ENCODE peak calls at places on chromosomes 3 and 15, in four cellular contexts. W, Q, K and Z are unnamed samples.

GRCh38 chr15:78368671-78369070 is 28.5 kb downstream of the CRABP1 start:
- DNase-seq in W (no peak), Q (no peak), K (peak), Z (peak)

GRCh38 chr3:73530030-73530411 is 94.7 kb downstream of the PDZRN3 start:
- DNase-seq in W (peak), Q (no peak), K (no peak), Z (no peak)

GRCh38 chr15:83210619-83211018 is 3.0 kb upstream of the HDGFL3 start:
- DNase-seq in W (no peak), Q (no peak), K (no peak), Z (no peak)

GRCh38 chr15:88995449-88995848 is 82.3 kb upstream of the MFGE8 start:
- DNase-seq in W (peak), Q (no peak), K (peak), Z (peak)

GRCh38 chr3:130820976-130821375 is 72.9 kb upstream of the ATP2C1 start:
- DNase-seq in W (peak), Q (peak), K (no peak), Z (no peak)

GRCh38 chr15:29770796-29771195 is 51.5 kb downstream of the TJP1 start:
- DNase-seq in W (peak), Q (no peak), K (no peak), Z (no peak)

GRCh38 chr3:47867451-47868017 is 64.6 kb downstream of the DHX30 start:
- DNase-seq in W (no peak), Q (no peak), K (no peak), Z (no peak)

GRCh38 chr3:52524752-52525661 is 8.7 kb downstream of the NT5DC2 start:
- DNase-seq in W (no peak), Q (no peak), K (no peak), Z (no peak)

GRCh38 chr3:16508591-16508995 is 4.9 kb downstream of the RFTN1 start:
- DNase-seq in W (no peak), Q (no peak), K (no peak), Z (no peak)

GRCh38 chr3:171135536-171135935 is 109.0 kb upstream of the SLC2A2 start:
- DNase-seq in W (peak), Q (no peak), K (no peak), Z (no peak)

GRCh38 chr3:72380193-72380592 is 468.1 kb downstream of the SHQ1 start:
- DNase-seq in W (peak), Q (no peak), K (no peak), Z (peak)

GRCh38 chr3:159987291-159987711 is 1.3 kb upstream of the IL12A start:
- DNase-seq in W (peak), Q (no peak), K (peak), Z (peak)

GRCh38 chr3:66449411-66449931 is 51.4 kb downstream of the LRIG1 start:
- DNase-seq in W (no peak), Q (no peak), K (no peak), Z (no peak)

GRCh38 chr15:58060575-58060974 is 4.9 kb downstream of the ALDH1A2 start:
- DNase-seq in W (no peak), Q (no peak), K (no peak), Z (no peak)

GRCh38 chr15:63506537-63507035 is 2.2 kb downstream of the USP3 start:
- DNase-seq in W (no peak), Q (no peak), K (no peak), Z (no peak)

GRCh38 chr3:41138601-41139000 is 60.7 kb upstream of the CTNNB1 start:
- DNase-seq in W (no peak), Q (no peak), K (no peak), Z (no peak)

GRCh38 chr3:81218023-81218422 is 543.4 kb downstream of the GBE1 start:
- DNase-seq in W (no peak), Q (no peak), K (peak), Z (peak)

GRCh38 chr3:55406666-55407425 is 80.3 kb downstream of the WNT5A start:
- DNase-seq in W (peak), Q (no peak), K (no peak), Z (no peak)

GRCh38 chr3:29693863-29694262 is 413.0 kb downstream of the RBMS3 start:
- DNase-seq in W (peak), Q (peak), K (peak), Z (peak)

GRCh38 chr3:194801378-194802124 is 115.9 kb downstream of the FAM43A start:
- DNase-seq in W (no peak), Q (no peak), K (no peak), Z (peak)
- H3K27ac ChIP-seq in W (no peak), Q (no peak), K (no peak), Z (peak)

GRCh38 chr3:186530415-186530814 is 13.8 kb downstream of the CRYGS start:
- DNase-seq in W (no peak), Q (no peak), K (no peak), Z (no peak)

GRCh38 chr3:186525369-186526255 is 18.6 kb downstream of the CRYGS start:
- DNase-seq in W (no peak), Q (no peak), K (no peak), Z (no peak)

GRCh38 chr3:186526256-186526606 is 17.9 kb downstream of the CRYGS start:
- DNase-seq in W (no peak), Q (no peak), K (no peak), Z (no peak)

GRCh38 chr3:186532641-186533072 is 11.5 kb downstream of the CRYGS start:
- DNase-seq in W (no peak), Q (no peak), K (no peak), Z (peak)

DNA sequence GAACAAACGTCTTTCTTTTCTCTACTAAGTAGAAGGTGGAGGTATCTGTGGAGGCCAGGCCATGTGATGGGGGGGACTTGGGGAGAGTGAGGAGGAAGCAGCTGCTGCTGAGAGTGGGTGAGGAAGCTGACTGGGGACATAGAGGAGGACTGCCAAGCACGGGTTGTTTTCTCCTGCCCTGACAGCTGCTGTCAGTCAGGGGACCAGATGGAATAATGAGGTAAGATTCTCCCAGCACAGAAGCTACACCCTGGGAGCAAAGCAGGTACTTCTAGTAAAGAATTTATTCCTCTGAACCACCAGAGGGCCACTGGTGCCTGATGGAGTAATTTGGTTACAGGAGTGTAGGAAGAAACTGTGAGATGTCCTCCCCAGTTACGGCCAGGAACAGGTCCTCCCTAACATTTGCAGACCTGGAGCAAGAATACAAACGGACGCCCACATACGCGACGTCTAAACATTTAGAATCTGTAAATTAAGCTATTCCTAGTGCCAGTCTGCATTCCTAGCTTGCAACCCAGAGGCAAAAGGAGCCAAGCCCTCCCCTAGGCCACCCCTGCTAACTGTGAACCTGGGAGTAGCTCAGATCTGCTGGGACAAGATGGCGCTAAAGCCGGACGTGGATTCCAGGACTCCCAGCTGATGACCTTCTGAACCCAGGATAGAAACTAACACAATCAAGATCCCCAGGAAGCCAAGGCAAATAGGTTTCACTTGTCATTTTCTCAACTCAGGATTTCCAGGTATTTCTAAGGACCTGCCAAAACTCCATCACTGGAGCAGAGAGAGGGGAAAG is 14.8 kb downstream of the CRYGS start:
- DNase-seq in W (no peak), Q (no peak), K (peak), Z (peak)
- H2AFZ ChIP-seq in W (no peak), Q (no peak), K (peak), Z (no peak)

GRCh38 chr3:30895329-30895728 is 868 bp upstream of the GADL1 start:
- DNase-seq in W (no peak), Q (no peak), K (peak), Z (peak)
- H3K4me3 ChIP-seq in W (no peak), Q (no peak), K (peak), Z (no peak)

DNA sequence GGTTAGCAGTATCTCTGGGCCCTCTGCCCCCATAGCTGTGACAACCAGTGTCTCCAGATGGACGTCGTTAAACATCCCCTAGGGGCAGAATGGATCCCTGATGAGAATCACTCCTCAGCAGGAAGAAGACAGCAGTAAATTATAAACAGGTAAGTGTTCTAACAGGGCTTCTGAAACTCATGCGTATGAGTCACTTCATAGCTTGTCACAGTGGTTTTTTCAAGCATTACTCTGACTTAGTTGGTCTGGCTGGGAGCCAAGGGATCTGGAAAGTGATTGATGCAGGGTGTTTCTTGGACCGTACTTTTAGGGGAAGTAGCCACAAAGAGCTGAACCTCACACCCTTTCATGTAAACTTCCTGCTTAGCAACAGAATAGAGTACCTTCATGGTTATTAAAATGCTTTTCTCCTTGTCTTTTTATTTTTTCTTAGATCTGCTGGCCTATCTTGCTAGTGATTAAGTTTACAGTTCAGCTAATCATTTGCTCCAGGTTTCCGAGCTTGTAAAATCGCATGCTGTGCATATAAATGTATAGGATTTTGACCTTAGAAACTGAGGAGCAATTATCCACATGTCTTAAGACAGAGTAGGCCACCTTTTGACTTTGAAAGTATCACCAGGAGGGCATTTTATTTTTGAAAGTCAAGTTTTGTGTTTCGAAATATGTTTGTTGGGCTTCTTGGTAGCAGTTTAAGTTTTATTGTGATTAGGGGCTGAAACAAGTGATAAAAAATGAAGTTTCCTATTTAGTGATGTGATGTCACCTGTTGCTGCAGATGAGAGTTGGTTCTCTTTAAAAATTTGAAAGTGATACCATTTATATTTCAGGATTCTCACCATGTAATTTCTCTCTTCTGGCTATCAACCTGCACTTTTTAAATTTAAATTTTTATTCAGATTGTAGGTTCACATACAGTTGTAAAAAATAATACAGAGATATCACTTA is 333.9 kb downstream of the PTPRG start:
- DNase-seq in W (peak), Q (peak), K (peak), Z (no peak)
- H3K27ac ChIP-seq in W (no peak), Q (peak), K (peak), Z (no peak)